ENCODE peak calls at places on chromosomes 16 and 17, in six cellular contexts. G, S, A, M, U and H are unnamed samples.

GRCh38 chr17:37446027-37446426 is 39.3 kb downstream of the TADA2A start:
- DNase-seq in M (no peak), S (no peak), G (no peak), U (no peak), A (peak), H (no peak)

GRCh38 chr16:85227924-85228462 is 115.7 kb upstream of the CIBAR2 start:
- DNase-seq in M (no peak), S (peak), G (no peak), U (no peak), A (peak), H (no peak)

GRCh38 chr17:45170976-45171337 is 9.3 kb downstream of the HEXIM2 start:
- DNase-seq in U (no peak), S (peak), M (no peak), A (no peak), G (no peak), H (no peak)

GRCh38 chr17:5699789-5700188 is 115.5 kb upstream of the NLRP1 start:
- DNase-seq in A (peak), M (no peak), S (no peak), G (no peak), U (no peak), H (no peak)

GRCh38 chr17:2218426-2218825 is 85.2 kb downstream of the SMG6 start:
- DNase-seq in U (no peak), G (no peak), S (no peak), M (no peak), A (no peak), H (no peak)

GRCh38 chr16:19375561-19376158 is 42.0 kb upstream of the TMC5 start:
- DNase-seq in S (peak), A (peak), U (peak), M (no peak), G (peak), H (no peak)

GRCh38 chr17:83094291-83094690 is 14.9 kb downstream of the METRNL start:
- DNase-seq in S (no peak), A (no peak), M (no peak), U (no peak), G (no peak), H (no peak)

GRCh38 chr17:43578699-43579569 is 32.8 kb upstream of the ETV4 start:
- DNase-seq in U (peak), S (peak), M (peak), G (no peak), A (peak), H (no peak)

GRCh38 chr17:42365136-42365535 is 23.1 kb downstream of the STAT3 start:
- DNase-seq in G (no peak), A (no peak), S (peak), M (no peak), U (no peak), H (no peak)

GRCh38 chr17:44795928-44796327 is 34.2 kb downstream of the GJC1 start:
- DNase-seq in U (no peak), S (no peak), A (no peak), M (no peak), G (no peak), H (no peak)

GRCh38 chr17:78197147-78197830 is 10.1 kb downstream of the AFMID start:
- DNase-seq in U (no peak), S (no peak), G (no peak), M (no peak), A (no peak), H (no peak)

GRCh38 chr17:15123593-15124590 is 141.2 kb downstream of the PMP22 start:
- DNase-seq in G (peak), S (no peak), A (no peak), U (no peak), M (no peak), H (peak)

GRCh38 chr16:58012481-58012880 is 11.3 kb downstream of the USB1 start:
- DNase-seq in U (no peak), S (no peak), G (no peak), M (peak), A (peak), H (no peak)

GRCh38 chr16:5506021-5506420 is 408.4 kb upstream of the EEF2KMT start:
- DNase-seq in A (no peak), U (no peak), M (no peak), S (no peak), G (no peak), H (no peak)

GRCh38 chr17:66652840-66653507 is 181.9 kb upstream of the CACNG5 start:
- DNase-seq in M (no peak), G (no peak), U (no peak), S (no peak), A (no peak), H (no peak)

GRCh38 chr17:2874211-2874686 is 78.0 kb downstream of the RAP1GAP2 start:
- DNase-seq in A (peak), G (no peak), U (no peak), S (no peak), M (no peak), H (no peak)

GRCh38 chr17:31623990-31624389 is 232.5 kb downstream of the RAB11FIP4 start:
- DNase-seq in U (no peak), M (no peak), S (no peak), G (no peak), A (no peak), H (no peak)

GRCh38 chr16:84013787-84014569 is 28.6 kb downstream of the SLC38A8 start:
- DNase-seq in M (no peak), A (peak), G (peak), S (peak), U (peak), H (no peak)

DNA sequence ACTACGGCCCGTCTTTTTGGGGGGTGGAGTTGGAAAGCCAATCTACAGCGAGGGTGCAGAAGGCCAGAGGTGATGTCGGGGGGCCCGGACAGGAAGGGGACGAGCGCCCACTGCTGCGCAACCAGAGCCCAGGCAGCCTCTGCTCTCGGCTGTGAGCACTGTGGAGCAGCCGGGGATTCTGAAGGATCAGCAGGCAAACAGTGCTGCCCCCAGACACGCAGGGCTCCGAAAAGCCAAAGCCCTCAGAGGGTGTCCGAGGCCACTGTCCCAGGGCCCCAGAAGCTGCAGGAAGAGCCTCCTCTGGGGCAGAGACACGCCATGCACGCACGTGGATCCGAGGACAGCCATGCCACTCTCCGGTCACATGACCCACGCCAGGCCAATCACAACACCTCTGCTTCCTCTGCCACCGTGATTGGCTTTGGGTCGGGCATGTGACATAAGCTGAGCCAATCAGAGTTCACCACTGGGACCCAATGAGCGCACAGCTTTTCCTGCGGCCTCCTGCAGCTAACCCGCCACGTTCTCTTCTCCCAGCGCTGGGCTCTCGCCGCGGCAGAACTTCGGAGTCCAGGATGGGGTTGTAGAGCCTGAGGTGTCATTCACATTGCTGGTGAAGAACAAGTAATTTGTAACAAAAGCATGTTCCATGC is 40.7 kb downstream of the ACTG1 start:
- DNase-seq in S (peak), G (peak), M (no peak), U (peak), A (peak), H (peak)
- H3K4me3 ChIP-seq in S (no peak), G (peak), M (peak), U (no peak), A (no peak), H (peak)

DNA sequence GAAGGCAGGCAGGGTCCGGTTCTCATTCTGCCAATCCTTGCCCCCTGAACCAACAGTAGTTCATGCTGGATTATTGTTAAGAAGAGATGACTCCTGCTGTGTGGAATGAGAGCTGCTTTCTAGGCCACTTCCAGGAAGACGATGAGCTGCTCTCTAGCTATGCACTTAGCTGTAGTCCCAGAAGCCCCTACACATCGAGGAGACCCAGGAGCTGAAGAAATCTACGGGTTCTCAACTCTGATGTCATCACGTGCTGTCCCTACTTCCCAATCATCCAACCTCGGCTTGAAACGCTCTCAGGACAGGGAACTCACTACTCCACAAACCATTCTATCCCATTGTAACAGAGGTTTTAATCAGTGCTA is 29.0 kb upstream of the EMP2 start:
- DNase-seq in S (peak), M (no peak), U (no peak), G (peak), A (no peak), H (peak)
- TF ChIP-seq CTCF in S (no peak), M (no peak), U (no peak), G (no peak), A (no peak), H (peak)

DNA sequence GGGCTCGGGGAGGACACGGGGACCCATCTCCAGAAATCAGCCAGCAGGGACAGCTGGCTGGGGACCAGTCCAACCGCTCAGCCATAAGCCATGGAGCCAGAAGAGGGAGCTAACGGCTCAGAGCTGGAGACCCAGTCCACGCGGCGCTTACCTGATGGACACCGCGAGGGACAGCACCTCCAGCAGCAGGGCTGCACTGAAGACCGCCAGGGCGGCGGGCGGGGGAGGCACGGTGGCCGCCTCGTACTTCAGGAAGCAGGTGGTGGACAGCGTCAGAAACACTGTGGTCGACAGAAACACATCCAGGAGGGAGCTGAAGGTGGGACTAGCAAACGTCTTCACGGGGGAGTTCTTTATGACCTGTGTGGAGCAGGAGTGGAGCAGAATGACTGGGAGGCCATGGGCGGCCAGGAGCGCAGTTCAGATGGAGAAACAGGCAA is 102.6 kb upstream of the CREBBP start:
- DNase-seq in U (peak), G (no peak), S (peak), A (peak), M (peak), H (no peak)
- H3K4me3 ChIP-seq in U (peak), G (no peak), S (no peak), A (no peak), M (no peak), H (no peak)

GRCh38 chr17:47719411-47720152 is 13.5 kb upstream of the TBX21 start:
- DNase-seq in M (no peak), G (no peak), U (peak), S (peak), A (no peak), H (peak)

GRCh38 chr17:47718634-47719405 is 14.2 kb upstream of the TBX21 start:
- DNase-seq in M (no peak), U (no peak), S (no peak), G (no peak), A (no peak), H (no peak)

GRCh38 chr17:47717261-47717697 is 15.8 kb upstream of the TBX21 start:
- DNase-seq in S (no peak), U (no peak), A (no peak), G (no peak), M (peak), H (no peak)

GRCh38 chr17:47716381-47716780 is 16.7 kb upstream of the TBX21 start:
- DNase-seq in G (no peak), S (no peak), M (no peak), U (no peak), A (no peak), H (no peak)

GRCh38 chr17:47717845-47718621 is 15.0 kb upstream of the TBX21 start:
- DNase-seq in A (no peak), U (no peak), S (no peak), G (no peak), M (no peak), H (no peak)
- TF ChIP-seq CTCF in A (no peak), U (no peak), S (no peak), G (no peak), M (no peak), H (no peak)

GRCh38 chr16:77998350-77999023 is 23.9 kb upstream of the CLEC3A start:
- DNase-seq in M (no peak), G (no peak), S (no peak), A (no peak), U (no peak), H (no peak)

GRCh38 chr16:77991701-77992100 is 30.6 kb upstream of the CLEC3A start:
- DNase-seq in S (no peak), A (no peak), G (no peak), U (no peak), M (no peak), H (no peak)

GRCh38 chr16:77995843-77996455 is 26.4 kb upstream of the CLEC3A start:
- DNase-seq in S (no peak), A (no peak), G (no peak), U (no peak), M (no peak), H (no peak)

GRCh38 chr16:77993586-77993985 is 28.8 kb upstream of the CLEC3A start:
- DNase-seq in G (no peak), U (no peak), S (no peak), M (no peak), A (no peak), H (no peak)

GRCh38 chr16:77993111-77993571 is 29.2 kb upstream of the CLEC3A start:
- DNase-seq in G (peak), S (no peak), A (peak), U (no peak), M (no peak), H (peak)
- H3K4me3 ChIP-seq in G (no peak), S (no peak), A (no peak), U (no peak), M (no peak), H (no peak)

GRCh38 chr17:9356488-9356911 is 219.1 kb downstream of the STX8 start:
- DNase-seq in S (no peak), M (no peak), U (no peak), A (peak), G (no peak), H (no peak)
- TF ChIP-seq CTCF in S (no peak), M (no peak), U (no peak), A (no peak), G (no peak), H (no peak)